ENCODE peak calls at places on chromosomes 12 and 14, in five cellular contexts. One of them, this sample, is unnamed.

GRCh38 chr12:127253797-127254196 is 1013.2 kb upstream of the TMEM132C start:
- DNase-seq in lower leg skin: no peak
- DNase-seq in Calu3: no peak
- DNase-seq in activated CD8-positive, alpha-beta T cell treated with anti-CD3 and anti-CD28 coated beads for 36 hours: no peak
- DNase-seq in astrocyte of the spinal cord: no peak
- DNase-seq in this sample: no peak

GRCh38 chr14:56206576-56206975 is 88.4 kb downstream of the PELI2 start:
- DNase-seq in lower leg skin: no peak
- DNase-seq in Calu3: no peak
- DNase-seq in activated CD8-positive, alpha-beta T cell treated with anti-CD3 and anti-CD28 coated beads for 36 hours: no peak
- DNase-seq in astrocyte of the spinal cord: no peak
- DNase-seq in this sample: no peak

GRCh38 chr14:71119075-71119474 is 211.8 kb downstream of the PCNX1 start:
- DNase-seq in lower leg skin: no peak
- DNase-seq in Calu3: no peak
- DNase-seq in activated CD8-positive, alpha-beta T cell treated with anti-CD3 and anti-CD28 coated beads for 36 hours: peak
- DNase-seq in astrocyte of the spinal cord: no peak
- DNase-seq in this sample: no peak

GRCh38 chr12:57803317-57803893 is 15.1 kb downstream of the AVIL start:
- DNase-seq in lower leg skin: no peak
- DNase-seq in Calu3: peak
- DNase-seq in activated CD8-positive, alpha-beta T cell treated with anti-CD3 and anti-CD28 coated beads for 36 hours: peak
- DNase-seq in astrocyte of the spinal cord: peak
- DNase-seq in this sample: peak

GRCh38 chr12:53062977-53063707 is 13.3 kb downstream of the TNS2 start:
- DNase-seq in lower leg skin: peak
- DNase-seq in Calu3: no peak
- DNase-seq in activated CD8-positive, alpha-beta T cell treated with anti-CD3 and anti-CD28 coated beads for 36 hours: no peak
- DNase-seq in astrocyte of the spinal cord: no peak
- DNase-seq in this sample: no peak

GRCh38 chr14:63899953-63900352 is 47.1 kb downstream of the SYNE2 start:
- DNase-seq in lower leg skin: no peak
- DNase-seq in Calu3: no peak
- DNase-seq in activated CD8-positive, alpha-beta T cell treated with anti-CD3 and anti-CD28 coated beads for 36 hours: no peak
- DNase-seq in astrocyte of the spinal cord: no peak
- DNase-seq in this sample: no peak

GRCh38 chr14:67944605-67945004 is 125.0 kb downstream of the RAD51B start:
- DNase-seq in lower leg skin: no peak
- DNase-seq in Calu3: no peak
- DNase-seq in activated CD8-positive, alpha-beta T cell treated with anti-CD3 and anti-CD28 coated beads for 36 hours: no peak
- DNase-seq in astrocyte of the spinal cord: peak
- DNase-seq in this sample: no peak

GRCh38 chr12:92546259-92546825 is 156.4 kb upstream of the PLEKHG7 start:
- DNase-seq in lower leg skin: no peak
- DNase-seq in Calu3: no peak
- DNase-seq in activated CD8-positive, alpha-beta T cell treated with anti-CD3 and anti-CD28 coated beads for 36 hours: no peak
- DNase-seq in astrocyte of the spinal cord: no peak
- DNase-seq in this sample: no peak

GRCh38 chr12:90995041-90995440 is 9.7 kb downstream of the EPYC start:
- DNase-seq in lower leg skin: no peak
- DNase-seq in Calu3: no peak
- DNase-seq in activated CD8-positive, alpha-beta T cell treated with anti-CD3 and anti-CD28 coated beads for 36 hours: no peak
- DNase-seq in astrocyte of the spinal cord: no peak
- DNase-seq in this sample: no peak

GRCh38 chr14:91714805-91715204 is 17.1 kb downstream of the CATSPERB start:
- DNase-seq in lower leg skin: no peak
- DNase-seq in Calu3: peak
- DNase-seq in activated CD8-positive, alpha-beta T cell treated with anti-CD3 and anti-CD28 coated beads for 36 hours: peak
- DNase-seq in astrocyte of the spinal cord: no peak
- DNase-seq in this sample: no peak
- TF ChIP-seq CTCF in lower leg skin: no peak
- TF ChIP-seq CTCF in Calu3: no peak
- TF ChIP-seq CTCF in activated CD8-positive, alpha-beta T cell treated with anti-CD3 and anti-CD28 coated beads for 36 hours: peak
- TF ChIP-seq CTCF in astrocyte of the spinal cord: no peak
- TF ChIP-seq CTCF in this sample: no peak

GRCh38 chr14:101906645-101907044 is 57.7 kb upstream of the DYNC1H1 start:
- DNase-seq in lower leg skin: no peak
- DNase-seq in Calu3: no peak
- DNase-seq in activated CD8-positive, alpha-beta T cell treated with anti-CD3 and anti-CD28 coated beads for 36 hours: no peak
- DNase-seq in astrocyte of the spinal cord: no peak
- DNase-seq in this sample: no peak

GRCh38 chr14:101903111-101903561 is 61.2 kb upstream of the DYNC1H1 start:
- DNase-seq in lower leg skin: no peak
- DNase-seq in Calu3: no peak
- DNase-seq in activated CD8-positive, alpha-beta T cell treated with anti-CD3 and anti-CD28 coated beads for 36 hours: no peak
- DNase-seq in astrocyte of the spinal cord: no peak
- DNase-seq in this sample: no peak

GRCh38 chr14:101908795-101909194 is 55.6 kb upstream of the DYNC1H1 start:
- DNase-seq in lower leg skin: no peak
- DNase-seq in Calu3: no peak
- DNase-seq in activated CD8-positive, alpha-beta T cell treated with anti-CD3 and anti-CD28 coated beads for 36 hours: no peak
- DNase-seq in astrocyte of the spinal cord: no peak
- DNase-seq in this sample: no peak

GRCh38 chr14:101907619-101908018 is 56.8 kb upstream of the DYNC1H1 start:
- DNase-seq in lower leg skin: no peak
- DNase-seq in Calu3: no peak
- DNase-seq in activated CD8-positive, alpha-beta T cell treated with anti-CD3 and anti-CD28 coated beads for 36 hours: no peak
- DNase-seq in astrocyte of the spinal cord: no peak
- DNase-seq in this sample: no peak

DNA sequence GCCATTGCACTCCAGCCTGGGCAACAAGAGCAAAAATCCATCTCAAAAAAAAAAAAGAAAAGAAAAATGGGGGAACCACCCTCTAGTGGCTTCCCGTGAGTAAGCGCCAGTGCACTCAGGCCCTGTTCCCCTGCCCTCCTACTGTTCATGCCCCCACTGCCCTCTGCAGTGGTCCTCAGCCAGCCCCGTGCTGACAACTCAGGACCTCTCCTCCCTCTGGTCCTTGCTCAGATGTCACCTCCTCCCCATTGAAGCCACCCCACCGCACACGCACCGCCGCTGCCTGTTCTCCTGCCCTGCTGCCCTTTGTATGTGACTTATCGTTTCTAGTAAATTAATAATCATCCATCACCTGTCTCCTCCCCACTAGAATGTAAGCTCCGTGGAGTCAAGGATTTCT is 58.8 kb upstream of the DYNC1H1 start:
- DNase-seq in lower leg skin: no peak
- DNase-seq in Calu3: no peak
- DNase-seq in activated CD8-positive, alpha-beta T cell treated with anti-CD3 and anti-CD28 coated beads for 36 hours: no peak
- DNase-seq in astrocyte of the spinal cord: no peak
- DNase-seq in this sample: no peak
- TF ChIP-seq CTCF in lower leg skin: no peak
- TF ChIP-seq CTCF in Calu3: no peak
- TF ChIP-seq CTCF in activated CD8-positive, alpha-beta T cell treated with anti-CD3 and anti-CD28 coated beads for 36 hours: no peak
- TF ChIP-seq CTCF in astrocyte of the spinal cord: no peak
- TF ChIP-seq CTCF in this sample: no peak

DNA sequence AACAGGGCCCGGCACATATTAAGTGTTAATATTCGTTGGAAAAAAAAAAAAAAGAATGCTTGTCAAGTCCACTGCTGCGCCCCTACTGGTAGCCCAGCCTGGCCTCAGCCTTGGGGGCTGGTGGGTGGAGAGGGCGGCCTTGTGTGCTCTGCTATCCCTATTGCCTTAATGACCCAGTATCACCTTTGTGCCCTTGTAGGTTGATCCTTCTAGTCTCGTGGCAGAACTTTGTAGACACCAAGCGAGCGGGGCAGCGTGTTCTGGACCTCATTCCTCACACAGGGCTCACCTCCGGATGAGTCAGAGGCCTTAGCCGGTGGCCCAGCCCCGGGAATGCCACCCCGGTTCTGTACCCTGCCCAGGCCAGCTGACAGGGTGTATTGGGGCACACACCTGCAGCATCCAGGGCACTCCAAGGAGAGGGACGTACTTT is 1.8 kb upstream of the RCOR1 start:
- DNase-seq in lower leg skin: no peak
- DNase-seq in Calu3: peak
- DNase-seq in activated CD8-positive, alpha-beta T cell treated with anti-CD3 and anti-CD28 coated beads for 36 hours: peak
- DNase-seq in astrocyte of the spinal cord: peak
- DNase-seq in this sample: no peak
- TF ChIP-seq CTCF in lower leg skin: no peak
- TF ChIP-seq CTCF in Calu3: peak
- TF ChIP-seq CTCF in activated CD8-positive, alpha-beta T cell treated with anti-CD3 and anti-CD28 coated beads for 36 hours: no peak
- TF ChIP-seq CTCF in astrocyte of the spinal cord: peak
- TF ChIP-seq CTCF in this sample: peak

GRCh38 chr12:12008232-12008850 is 62.4 kb upstream of the BCL2L14 start:
- DNase-seq in lower leg skin: no peak
- DNase-seq in Calu3: no peak
- DNase-seq in activated CD8-positive, alpha-beta T cell treated with anti-CD3 and anti-CD28 coated beads for 36 hours: peak
- DNase-seq in astrocyte of the spinal cord: no peak
- DNase-seq in this sample: no peak
- TF ChIP-seq CTCF in lower leg skin: no peak
- TF ChIP-seq CTCF in Calu3: peak
- TF ChIP-seq CTCF in activated CD8-positive, alpha-beta T cell treated with anti-CD3 and anti-CD28 coated beads for 36 hours: peak
- TF ChIP-seq CTCF in astrocyte of the spinal cord: peak
- TF ChIP-seq CTCF in this sample: peak

DNA sequence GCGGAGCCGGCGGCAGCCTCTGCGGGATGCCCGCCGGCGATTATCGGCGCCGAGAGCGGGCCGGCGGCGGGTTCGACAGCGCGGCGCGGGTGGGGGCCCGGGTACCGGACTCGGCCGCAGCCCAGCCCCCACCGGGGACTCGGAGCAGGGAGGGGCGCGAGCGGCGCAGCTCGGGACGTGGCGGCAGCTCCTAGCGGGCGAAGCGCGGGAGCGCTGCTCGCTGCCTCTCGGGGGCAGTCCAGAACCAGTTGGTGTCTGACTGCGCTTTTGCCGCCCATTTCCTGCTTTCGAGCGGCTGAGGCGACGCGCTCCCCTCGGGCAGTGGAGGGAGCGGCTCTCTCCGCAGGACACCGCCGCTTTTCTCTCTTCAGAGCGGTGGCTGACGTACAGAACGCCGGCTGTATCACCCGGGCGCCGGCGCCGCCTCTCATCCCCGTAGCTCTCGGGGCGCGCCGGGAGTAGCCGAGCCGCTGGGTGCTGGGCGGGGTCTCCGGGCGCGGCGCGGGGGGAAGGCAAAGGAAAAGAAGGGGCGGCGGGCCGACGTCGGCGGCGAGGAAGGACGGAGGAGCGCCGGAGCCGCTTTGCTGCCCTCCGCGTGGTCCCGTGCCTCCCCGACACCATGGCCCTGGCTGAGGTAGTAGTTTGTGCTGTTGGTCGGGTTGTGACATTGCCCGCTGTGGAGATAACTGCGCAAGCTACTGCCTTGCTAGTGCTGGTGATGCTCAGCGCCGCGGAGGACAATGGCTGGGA is 136.6 kb downstream of the MON2 start:
- DNase-seq in lower leg skin: peak
- DNase-seq in Calu3: peak
- DNase-seq in activated CD8-positive, alpha-beta T cell treated with anti-CD3 and anti-CD28 coated beads for 36 hours: peak
- DNase-seq in astrocyte of the spinal cord: peak
- DNase-seq in this sample: peak
- TF ChIP-seq CTCF in lower leg skin: no peak
- TF ChIP-seq CTCF in Calu3: peak
- TF ChIP-seq CTCF in activated CD8-positive, alpha-beta T cell treated with anti-CD3 and anti-CD28 coated beads for 36 hours: peak
- TF ChIP-seq CTCF in astrocyte of the spinal cord: peak
- TF ChIP-seq CTCF in this sample: peak

GRCh38 chr12:108691154-108691994 is 39.9 kb downstream of the CORO1C start:
- DNase-seq in lower leg skin: peak
- DNase-seq in Calu3: peak
- DNase-seq in activated CD8-positive, alpha-beta T cell treated with anti-CD3 and anti-CD28 coated beads for 36 hours: peak
- DNase-seq in astrocyte of the spinal cord: peak
- DNase-seq in this sample: peak
- TF ChIP-seq CTCF in lower leg skin: no peak
- TF ChIP-seq CTCF in Calu3: peak
- TF ChIP-seq CTCF in activated CD8-positive, alpha-beta T cell treated with anti-CD3 and anti-CD28 coated beads for 36 hours: peak
- TF ChIP-seq CTCF in astrocyte of the spinal cord: peak
- TF ChIP-seq CTCF in this sample: no peak